ENCODE peak calls at places on chromosome 16, in ten cellular contexts. One of them, this sample, is unnamed.

GRCh38 chr16:84013787-84014569 is 28.6 kb downstream of the SLC38A8 start:
- DNase-seq in foreskin fibroblast: no peak
- DNase-seq in stimulated activated CD4-positive, alpha-beta T cell treated with anti-CD3 and anti-CD28 coated beads, Interleukin-4, amount 100 ng/mL, for 24 hours: peak; percentile 39
- DNase-seq in KG1: no peak
- DNase-seq in choroid plexus epithelial cell: peak; percentile 70
- DNase-seq in WTC11: peak; percentile 100
- DNase-seq in activated CD8-positive, alpha-beta T cell treated with anti-CD3 and anti-CD28 coated beads for 36 hours: peak; percentile 88
- DNase-seq in stimulated activated CD8-positive, alpha-beta memory T cell treated with anti-CD3 and anti-CD28 coated beads, Interleukin-15, amount 100 ng/mL, for 4 hours: no peak
- DNase-seq in activated T-cell treated with anti-CD3 and anti-CD28 coated beads for 1 hour: peak; percentile 14
- DNase-seq in D341Med: peak; percentile 89
- DNase-seq in this sample: peak; percentile 61

GRCh38 chr16:48628359-48628985 is 18.5 kb upstream of the N4BP1 start:
- DNase-seq in foreskin fibroblast: no peak
- DNase-seq in stimulated activated CD4-positive, alpha-beta T cell treated with anti-CD3 and anti-CD28 coated beads, Interleukin-4, amount 100 ng/mL, for 24 hours: no peak
- DNase-seq in KG1: no peak
- DNase-seq in choroid plexus epithelial cell: no peak
- DNase-seq in WTC11: no peak
- DNase-seq in activated CD8-positive, alpha-beta T cell treated with anti-CD3 and anti-CD28 coated beads for 36 hours: no peak
- DNase-seq in stimulated activated CD8-positive, alpha-beta memory T cell treated with anti-CD3 and anti-CD28 coated beads, Interleukin-15, amount 100 ng/mL, for 4 hours: no peak
- DNase-seq in activated T-cell treated with anti-CD3 and anti-CD28 coated beads for 1 hour: no peak
- DNase-seq in D341Med: no peak
- DNase-seq in this sample: no peak

GRCh38 chr16:82294874-82295273 is 124.8 kb upstream of the MPHOSPH6 start:
- DNase-seq in foreskin fibroblast: no peak
- DNase-seq in stimulated activated CD4-positive, alpha-beta T cell treated with anti-CD3 and anti-CD28 coated beads, Interleukin-4, amount 100 ng/mL, for 24 hours: no peak
- DNase-seq in KG1: no peak
- DNase-seq in choroid plexus epithelial cell: no peak
- DNase-seq in WTC11: no peak
- DNase-seq in activated CD8-positive, alpha-beta T cell treated with anti-CD3 and anti-CD28 coated beads for 36 hours: no peak
- DNase-seq in stimulated activated CD8-positive, alpha-beta memory T cell treated with anti-CD3 and anti-CD28 coated beads, Interleukin-15, amount 100 ng/mL, for 4 hours: no peak
- DNase-seq in activated T-cell treated with anti-CD3 and anti-CD28 coated beads for 1 hour: no peak
- DNase-seq in D341Med: no peak
- DNase-seq in this sample: no peak

GRCh38 chr16:11253009-11253994 is 2.7 kb downstream of the SOCS1 start:
- DNase-seq in foreskin fibroblast: peak; percentile 64
- DNase-seq in stimulated activated CD4-positive, alpha-beta T cell treated with anti-CD3 and anti-CD28 coated beads, Interleukin-4, amount 100 ng/mL, for 24 hours: peak; percentile 53
- DNase-seq in KG1: no peak
- DNase-seq in choroid plexus epithelial cell: peak; percentile 30
- DNase-seq in WTC11: no peak
- DNase-seq in activated CD8-positive, alpha-beta T cell treated with anti-CD3 and anti-CD28 coated beads for 36 hours: peak; percentile 85
- DNase-seq in stimulated activated CD8-positive, alpha-beta memory T cell treated with anti-CD3 and anti-CD28 coated beads, Interleukin-15, amount 100 ng/mL, for 4 hours: no peak
- DNase-seq in activated T-cell treated with anti-CD3 and anti-CD28 coated beads for 1 hour: no peak
- DNase-seq in D341Med: no peak
- DNase-seq in this sample: no peak

GRCh38 chr16:79213214-79213613 is 387.3 kb downstream of the MAF start:
- DNase-seq in foreskin fibroblast: no peak
- DNase-seq in stimulated activated CD4-positive, alpha-beta T cell treated with anti-CD3 and anti-CD28 coated beads, Interleukin-4, amount 100 ng/mL, for 24 hours: no peak
- DNase-seq in KG1: no peak
- DNase-seq in choroid plexus epithelial cell: no peak
- DNase-seq in WTC11: no peak
- DNase-seq in activated CD8-positive, alpha-beta T cell treated with anti-CD3 and anti-CD28 coated beads for 36 hours: no peak
- DNase-seq in stimulated activated CD8-positive, alpha-beta memory T cell treated with anti-CD3 and anti-CD28 coated beads, Interleukin-15, amount 100 ng/mL, for 4 hours: no peak
- DNase-seq in activated T-cell treated with anti-CD3 and anti-CD28 coated beads for 1 hour: no peak
- DNase-seq in D341Med: no peak
- DNase-seq in this sample: no peak

GRCh38 chr16:84138824-84139627 is 6.0 kb downstream of the HSDL1 start:
- DNase-seq in foreskin fibroblast: peak; percentile 30
- DNase-seq in stimulated activated CD4-positive, alpha-beta T cell treated with anti-CD3 and anti-CD28 coated beads, Interleukin-4, amount 100 ng/mL, for 24 hours: no peak
- DNase-seq in KG1: no peak
- DNase-seq in choroid plexus epithelial cell: peak; percentile 46
- DNase-seq in WTC11: no peak
- DNase-seq in activated CD8-positive, alpha-beta T cell treated with anti-CD3 and anti-CD28 coated beads for 36 hours: peak; percentile 78
- DNase-seq in stimulated activated CD8-positive, alpha-beta memory T cell treated with anti-CD3 and anti-CD28 coated beads, Interleukin-15, amount 100 ng/mL, for 4 hours: no peak
- DNase-seq in activated T-cell treated with anti-CD3 and anti-CD28 coated beads for 1 hour: no peak
- DNase-seq in D341Med: no peak
- DNase-seq in this sample: no peak

GRCh38 chr16:20853076-20853597 is 46.8 kb downstream of the REXO5 start:
- DNase-seq in foreskin fibroblast: no peak
- DNase-seq in stimulated activated CD4-positive, alpha-beta T cell treated with anti-CD3 and anti-CD28 coated beads, Interleukin-4, amount 100 ng/mL, for 24 hours: no peak
- DNase-seq in KG1: no peak
- DNase-seq in choroid plexus epithelial cell: no peak
- DNase-seq in WTC11: no peak
- DNase-seq in activated CD8-positive, alpha-beta T cell treated with anti-CD3 and anti-CD28 coated beads for 36 hours: no peak
- DNase-seq in stimulated activated CD8-positive, alpha-beta memory T cell treated with anti-CD3 and anti-CD28 coated beads, Interleukin-15, amount 100 ng/mL, for 4 hours: no peak
- DNase-seq in activated T-cell treated with anti-CD3 and anti-CD28 coated beads for 1 hour: no peak
- DNase-seq in D341Med: no peak
- DNase-seq in this sample: no peak

GRCh38 chr16:13873835-13874438 is 46.0 kb upstream of the ERCC4 start:
- DNase-seq in foreskin fibroblast: no peak
- DNase-seq in stimulated activated CD4-positive, alpha-beta T cell treated with anti-CD3 and anti-CD28 coated beads, Interleukin-4, amount 100 ng/mL, for 24 hours: no peak
- DNase-seq in KG1: no peak
- DNase-seq in choroid plexus epithelial cell: peak; percentile 38
- DNase-seq in WTC11: peak; percentile 36
- DNase-seq in activated CD8-positive, alpha-beta T cell treated with anti-CD3 and anti-CD28 coated beads for 36 hours: no peak
- DNase-seq in stimulated activated CD8-positive, alpha-beta memory T cell treated with anti-CD3 and anti-CD28 coated beads, Interleukin-15, amount 100 ng/mL, for 4 hours: no peak
- DNase-seq in activated T-cell treated with anti-CD3 and anti-CD28 coated beads for 1 hour: no peak
- DNase-seq in D341Med: peak; percentile 68
- DNase-seq in this sample: no peak

GRCh38 chr16:20673882-20674683 is 23.4 kb downstream of the ACSM1 start:
- DNase-seq in foreskin fibroblast: no peak
- DNase-seq in stimulated activated CD4-positive, alpha-beta T cell treated with anti-CD3 and anti-CD28 coated beads, Interleukin-4, amount 100 ng/mL, for 24 hours: no peak
- DNase-seq in KG1: no peak
- DNase-seq in choroid plexus epithelial cell: no peak
- DNase-seq in WTC11: no peak
- DNase-seq in activated CD8-positive, alpha-beta T cell treated with anti-CD3 and anti-CD28 coated beads for 36 hours: no peak
- DNase-seq in stimulated activated CD8-positive, alpha-beta memory T cell treated with anti-CD3 and anti-CD28 coated beads, Interleukin-15, amount 100 ng/mL, for 4 hours: no peak
- DNase-seq in activated T-cell treated with anti-CD3 and anti-CD28 coated beads for 1 hour: no peak
- DNase-seq in D341Med: no peak
- DNase-seq in this sample: no peak

GRCh38 chr16:67881557-67882220 is 3.0 kb upstream of the NRN1L start:
- DNase-seq in foreskin fibroblast: no peak
- DNase-seq in stimulated activated CD4-positive, alpha-beta T cell treated with anti-CD3 and anti-CD28 coated beads, Interleukin-4, amount 100 ng/mL, for 24 hours: no peak
- DNase-seq in KG1: no peak
- DNase-seq in choroid plexus epithelial cell: no peak
- DNase-seq in WTC11: no peak
- DNase-seq in activated CD8-positive, alpha-beta T cell treated with anti-CD3 and anti-CD28 coated beads for 36 hours: no peak
- DNase-seq in stimulated activated CD8-positive, alpha-beta memory T cell treated with anti-CD3 and anti-CD28 coated beads, Interleukin-15, amount 100 ng/mL, for 4 hours: no peak
- DNase-seq in activated T-cell treated with anti-CD3 and anti-CD28 coated beads for 1 hour: no peak
- DNase-seq in D341Med: no peak
- DNase-seq in this sample: no peak

GRCh38 chr16:13377143-13377542 is 475.7 kb downstream of the SHISA9 start:
- DNase-seq in foreskin fibroblast: no peak
- DNase-seq in stimulated activated CD4-positive, alpha-beta T cell treated with anti-CD3 and anti-CD28 coated beads, Interleukin-4, amount 100 ng/mL, for 24 hours: no peak
- DNase-seq in KG1: no peak
- DNase-seq in choroid plexus epithelial cell: no peak
- DNase-seq in WTC11: no peak
- DNase-seq in activated CD8-positive, alpha-beta T cell treated with anti-CD3 and anti-CD28 coated beads for 36 hours: no peak
- DNase-seq in stimulated activated CD8-positive, alpha-beta memory T cell treated with anti-CD3 and anti-CD28 coated beads, Interleukin-15, amount 100 ng/mL, for 4 hours: no peak
- DNase-seq in activated T-cell treated with anti-CD3 and anti-CD28 coated beads for 1 hour: no peak
- DNase-seq in D341Med: no peak
- DNase-seq in this sample: no peak

This sample was measured in 8988T.